ENCODE peak calls at places on chromosomes 11 and 22, in six cellular contexts. F, H, C, A, G and K are unnamed samples.
A peak's percentile ranks its signal among the peaks of the same experiment; 100 is the strongest.

GRCh38 chr11:2732940-2733628 is 33.3 kb upstream of the KCNQ1OT1 start:
- DNase-seq in F (no peak), C (no peak), G (no peak), H (no peak), A (no peak), K (peak; percentile 57)

GRCh38 chr11:8732748-8733241 is 50.2 kb downstream of the RPL27A start:
- DNase-seq in G (no peak), A (no peak), F (no peak), C (peak; percentile 69), H (no peak), K (peak; percentile 92)

GRCh38 chr22:28783786-28784671 is 11.5 kb downstream of the CCDC117 start:
- DNase-seq in G (no peak), F (no peak), C (no peak), H (peak; percentile 30), A (no peak), K (no peak)

GRCh38 chr11:6389921-6390717 is at the start of gene SMPD1:
- DNase-seq in G (peak; percentile 80), C (peak; percentile 95), A (peak; percentile 79), H (peak; percentile 88), F (peak; percentile 91), K (peak; percentile 97)

GRCh38 chr11:10328314-10329090 is 23.6 kb downstream of the ADM start:
- DNase-seq in C (no peak), G (no peak), A (no peak), F (no peak), H (peak; percentile 72), K (no peak)

GRCh38 chr11:30370164-30370563 is 47.3 kb downstream of the ARL14EP start:
- DNase-seq in C (no peak), H (no peak), F (no peak), A (no peak), G (no peak), K (no peak)

GRCh38 chr11:35986958-35987357 is 43.1 kb downstream of the LDLRAD3 start:
- DNase-seq in F (no peak), H (no peak), G (no peak), C (peak; percentile 36), A (no peak), K (no peak)

GRCh38 chr11:113193077-113193476 is 121.3 kb upstream of the TTC12 start:
- DNase-seq in F (no peak), C (no peak), H (no peak), G (no peak), A (no peak), K (no peak)

GRCh38 chr11:122751298-122752070 is 86.8 kb upstream of the CRTAM start:
- DNase-seq in C (no peak), A (no peak), G (peak; percentile 95), H (no peak), F (no peak), K (no peak)

GRCh38 chr22:49784630-49784971 is 43.1 kb downstream of the BRD1 start:
- DNase-seq in C (no peak), A (no peak), F (no peak), H (no peak), G (no peak), K (no peak)

GRCh38 chr11:116553482-116553881 is 219.3 kb downstream of the BUD13 start:
- DNase-seq in G (no peak), F (no peak), H (no peak), C (no peak), A (no peak), K (no peak)

GRCh38 chr11:853682-854448 is 11.2 kb downstream of the TSPAN4 start:
- DNase-seq in A (no peak), G (no peak), F (no peak), H (no peak), C (no peak), K (no peak)

GRCh38 chr22:45688606-45689080 is 17.0 kb downstream of the ATXN10 start:
- DNase-seq in G (no peak), H (peak; percentile 25), F (peak; percentile 42), C (peak; percentile 79), A (no peak), K (no peak)

GRCh38 chr11:116224154-116224888 is 548.5 kb downstream of the BUD13 start:
- DNase-seq in H (peak; percentile 72), G (peak; percentile 64), F (peak; percentile 41), A (peak; percentile 63), C (peak; percentile 23), K (no peak)

GRCh38 chr11:131661137-131661536 is 290.7 kb downstream of the NTM start:
- DNase-seq in F (no peak), G (no peak), C (no peak), A (no peak), H (no peak), K (no peak)

GRCh38 chr22:50708996-50709395 is 29.0 kb upstream of the ACR start:
- DNase-seq in H (no peak), C (no peak), G (no peak), A (no peak), F (no peak), K (peak; percentile 11)

GRCh38 chr11:64164392-64165312 is 1.3 kb downstream of the MACROD1 start:
- DNase-seq in H (peak; percentile 57), A (no peak), F (no peak), G (no peak), C (no peak), K (no peak)

GRCh38 chr11:69912911-69913451 is 93.8 kb upstream of the FGF3 start:
- DNase-seq in F (no peak), C (peak; percentile 10), A (no peak), G (no peak), H (peak; percentile 85), K (peak; percentile 47)

GRCh38 chr11:120400564-120401364 is 64.6 kb downstream of the ARHGEF12 start:
- DNase-seq in H (peak; percentile 88), C (peak; percentile 99), A (no peak), G (no peak), F (peak; percentile 84), K (no peak)

GRCh38 chr11:33089776-33090175 is 50.4 kb downstream of the TCP11L1 start:
- DNase-seq in C (peak; percentile 21), A (no peak), H (peak; percentile 38), F (peak; percentile 11), G (no peak), K (no peak)

GRCh38 chr22:29744902-29745301 is 21.9 kb downstream of the ZMAT5 start:
- DNase-seq in G (no peak), F (peak; percentile 75), C (peak; percentile 98), H (no peak), A (no peak), K (no peak)

GRCh38 chr11:64339754-64340408 is at the start of gene CCDC88B:
- DNase-seq in G (no peak), C (no peak), A (no peak), F (no peak), H (no peak), K (no peak)

GRCh38 chr22:26066534-26066933 is 102.7 kb upstream of the SEZ6L start:
- DNase-seq in A (peak; percentile 28), C (no peak), F (no peak), G (peak; percentile 90), H (no peak), K (no peak)

GRCh38 chr11:70834984-70835560 is 417.3 kb downstream of the SHANK2 start:
- DNase-seq in C (no peak), H (no peak), G (no peak), F (no peak), A (no peak), K (no peak)

GRCh38 chr11:1163321-1163910 is 5.7 kb downstream of the MUC5AC start:
- DNase-seq in C (no peak), G (no peak), A (no peak), F (no peak), H (no peak), K (no peak)

GRCh38 chr11:118895093-118896039 is 11.7 kb downstream of the CXCR5 start:
- DNase-seq in F (no peak), G (peak; percentile 8), A (no peak), H (no peak), C (no peak), K (no peak)

GRCh38 chr22:49950396-49950994 is 10.1 kb upstream of the PIM3 start:
- DNase-seq in C (no peak), G (no peak), H (no peak), A (no peak), F (no peak), K (no peak)